ENCODE peak calls at places on chromosomes 11 and 22, in nine cellular contexts. L is dorsolateral prefrontal cortex, V is ovary, O is ascending aorta, W is A549, Y is kidney, E is suprapubic skin, Q is AG10803, M is foreskin fibroblast. T is an unnamed sample.

GRCh38 chr11:119863811-119864601 is 135.0 kb upstream of the NECTIN1 start:
- DNase-seq in L (no peak), V (no peak), O (no peak), W (no peak), Y (no peak), E (no peak), Q (no peak), M (no peak), T (no peak)

GRCh38 chr11:126589492-126589803 is 234.0 kb downstream of the ST3GAL4 start:
- DNase-seq in L (no peak), V (no peak), O (no peak), W (no peak), Y (no peak), E (no peak), Q (no peak), M (no peak), T (peak)

GRCh38 chr11:75576445-75577049 is 14.5 kb downstream of the SERPINH1 start:
- DNase-seq in L (no peak), V (peak), O (no peak), W (peak), Y (peak), E (no peak), Q (peak), M (peak), T (peak)

GRCh38 chr11:111765320-111765983 is 737 bp downstream of the PPP2R1B start:
- DNase-seq in L (no peak), V (no peak), O (no peak), W (no peak), Y (no peak), E (no peak), Q (no peak), M (peak), T (no peak)

GRCh38 chr11:16606784-16607674 is 131.4 kb upstream of the C11orf58 start:
- DNase-seq in L (no peak), V (peak), O (no peak), W (no peak), Y (peak), E (peak), Q (no peak), M (peak), T (peak)

GRCh38 chr22:37684803-37685615 is 1.1 kb upstream of the NOL12 start:
- DNase-seq in L (no peak), V (no peak), O (no peak), W (no peak), Y (no peak), E (no peak), Q (no peak), M (no peak), T (no peak)

GRCh38 chr22:47344414-47344813 is 582.0 kb downstream of the TBC1D22A start:
- DNase-seq in L (no peak), V (no peak), O (no peak), W (no peak), Y (no peak), E (no peak), Q (no peak), M (no peak), T (no peak)

GRCh38 chr22:25334091-25334490 is 114.7 kb downstream of the CRYBB2 start:
- DNase-seq in L (peak), V (no peak), O (no peak), W (peak), Y (no peak), E (no peak), Q (peak), M (peak), T (peak)

GRCh38 chr22:32850591-32851517 is 49.3 kb downstream of the TIMP3 start:
- DNase-seq in L (no peak), V (peak), O (peak), W (no peak), Y (no peak), E (peak), Q (peak), M (peak), T (peak)

GRCh38 chr11:125114518-125114917 is 3.1 kb upstream of the TMEM218 start:
- DNase-seq in L (no peak), V (no peak), O (no peak), W (peak), Y (no peak), E (no peak), Q (peak), M (peak), T (peak)
- TF ChIP-seq CTCF in L (no peak), V (no peak), O (no peak), W (no peak), Y (no peak), E (no peak), Q (peak), M (no peak), T (peak)

DNA sequence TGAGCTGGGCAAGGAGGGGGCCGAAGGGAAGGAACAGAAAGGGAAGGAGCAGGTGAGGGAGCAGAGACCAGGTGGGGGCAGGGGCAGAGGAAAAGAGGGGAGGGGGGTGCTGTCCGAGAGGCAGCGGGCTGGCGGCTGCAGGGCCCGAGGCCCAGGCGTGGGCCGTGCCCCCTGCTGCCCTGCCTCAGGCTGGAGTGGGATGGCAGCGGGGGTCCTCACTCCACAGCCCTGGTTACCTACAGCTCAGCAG is 2.3 kb downstream of the IGF2 start:
- DNase-seq in L (no peak), V (no peak), O (no peak), W (no peak), Y (no peak), E (no peak), Q (no peak), M (no peak), T (no peak)
- H3K4me3 ChIP-seq in L (no peak), V (no peak), O (no peak), W (no peak), Y (no peak), E (peak), Q (no peak), M (no peak), T (no peak)

GRCh38 chr11:44826922-44827643 is 100.3 kb downstream of the TSPAN18 start:
- DNase-seq in L (no peak), V (no peak), O (no peak), W (no peak), Y (no peak), E (no peak), Q (no peak), M (no peak), T (no peak)

GRCh38 chr11:44825058-44825795 is 98.5 kb downstream of the TSPAN18 start:
- DNase-seq in L (no peak), V (no peak), O (no peak), W (no peak), Y (no peak), E (no peak), Q (no peak), M (no peak), T (no peak)

GRCh38 chr11:44823920-44824704 is 97.3 kb downstream of the TSPAN18 start:
- DNase-seq in L (no peak), V (no peak), O (no peak), W (no peak), Y (no peak), E (no peak), Q (no peak), M (no peak), T (no peak)

GRCh38 chr11:44822369-44822768 is 95.6 kb downstream of the TSPAN18 start:
- DNase-seq in L (no peak), V (no peak), O (no peak), W (no peak), Y (no peak), E (no peak), Q (no peak), M (no peak), T (no peak)

GRCh38 chr11:44823006-44823405 is 96.2 kb downstream of the TSPAN18 start:
- DNase-seq in L (no peak), V (no peak), O (no peak), W (peak), Y (no peak), E (no peak), Q (no peak), M (no peak), T (no peak)
- TF ChIP-seq CTCF in L (no peak), V (no peak), O (no peak), W (no peak), Y (no peak), E (no peak), Q (peak), M (peak), T (peak)

GRCh38 chr22:49997221-49997599 is 15.4 kb downstream of the IL17REL start:
- DNase-seq in L (peak), V (peak), O (no peak), W (no peak), Y (peak), E (no peak), Q (no peak), M (no peak), T (no peak)

GRCh38 chr22:49999063-49999900 is 13.3 kb downstream of the IL17REL start:
- DNase-seq in L (no peak), V (peak), O (no peak), W (no peak), Y (peak), E (peak), Q (no peak), M (peak), T (peak)

GRCh38 chr22:49999901-50000586 is 12.5 kb downstream of the IL17REL start:
- DNase-seq in L (no peak), V (peak), O (no peak), W (no peak), Y (peak), E (no peak), Q (no peak), M (no peak), T (no peak)

GRCh38 chr22:49997932-49998717 is 14.4 kb downstream of the IL17REL start:
- DNase-seq in L (no peak), V (no peak), O (no peak), W (no peak), Y (peak), E (peak), Q (no peak), M (no peak), T (no peak)

DNA sequence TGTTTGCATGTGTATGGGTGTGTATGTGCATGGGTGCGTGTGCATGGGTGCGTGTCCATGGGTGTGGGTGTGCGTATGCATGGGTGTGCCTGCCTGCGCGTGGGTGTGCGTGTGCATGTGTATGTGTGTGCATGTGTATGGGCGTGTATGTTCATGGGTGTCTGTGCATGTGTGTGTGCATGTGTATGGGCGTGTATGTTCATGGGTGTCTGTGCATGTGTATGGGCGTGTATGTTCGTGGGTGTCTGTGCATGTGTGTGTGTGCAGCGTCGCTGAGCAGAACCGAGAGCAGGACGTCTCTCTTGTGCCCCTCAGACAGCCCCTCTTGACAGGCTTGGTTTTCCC is 13.9 kb downstream of the IL17REL start:
- DNase-seq in L (no peak), V (no peak), O (no peak), W (no peak), Y (no peak), E (no peak), Q (no peak), M (no peak), T (no peak)
- H3K4me3 ChIP-seq in L (no peak), V (no peak), O (no peak), W (peak), Y (no peak), E (no peak), Q (no peak), M (no peak), T (no peak)

DNA sequence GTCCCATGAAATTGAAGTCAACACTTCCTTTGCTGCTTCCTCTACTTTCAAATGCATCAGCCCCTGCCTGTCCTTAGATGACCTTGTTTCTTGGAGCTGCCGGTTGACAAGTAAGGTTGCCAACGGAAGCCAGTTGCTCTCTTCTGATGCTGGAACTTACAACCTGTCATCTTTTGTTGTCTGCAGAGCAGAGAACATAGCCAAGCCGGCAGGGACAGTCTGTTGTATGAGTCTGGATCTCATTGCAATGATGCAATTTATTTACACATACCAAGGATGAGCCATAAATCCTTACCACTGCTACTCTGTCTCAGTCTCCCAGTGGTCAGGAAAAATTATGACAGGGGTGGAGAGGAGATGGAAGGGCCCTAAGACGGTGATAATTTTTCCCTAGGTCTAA is 151.4 kb downstream of the BLID start:
- DNase-seq in L (no peak), V (no peak), O (no peak), W (peak), Y (no peak), E (no peak), Q (peak), M (peak), T (peak)
- TF ChIP-seq CTCF in L (no peak), V (no peak), O (no peak), W (no peak), Y (no peak), E (no peak), Q (peak), M (no peak), T (peak)

DNA sequence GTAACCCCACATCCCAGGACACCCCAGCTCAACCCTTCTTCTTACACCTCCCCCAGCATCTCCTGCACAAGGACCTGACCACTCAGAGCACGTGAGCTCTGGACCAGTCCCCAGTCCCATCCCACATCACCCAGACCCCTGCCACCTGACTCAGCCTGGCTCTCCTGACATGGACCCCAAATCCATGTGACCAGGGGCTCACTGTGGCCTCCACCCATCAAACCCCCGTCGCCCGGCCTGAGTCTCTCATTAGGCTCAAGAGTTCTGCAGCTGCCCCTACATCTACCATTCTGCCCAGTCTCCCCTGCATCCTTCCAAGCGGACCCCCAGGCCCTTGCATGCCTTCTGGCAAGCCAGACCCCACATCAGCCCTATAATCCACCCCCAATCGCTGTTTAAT is 1.9 kb upstream of the LIF start:
- DNase-seq in L (no peak), V (no peak), O (no peak), W (no peak), Y (no peak), E (no peak), Q (no peak), M (no peak), T (no peak)
- H3K4me3 ChIP-seq in L (no peak), V (no peak), O (no peak), W (peak), Y (no peak), E (peak), Q (no peak), M (no peak), T (peak)